ENCODE peak calls at places on chromosome 22, in four cellular contexts. B is naive thymus-derived CD4-positive, alpha-beta T cell; U is upper lobe of right lung; E is colonic mucosa. K is an unnamed sample.

GRCh38 chr22:20520093-20520511 is 12.7 kb downstream of the MED15 start:
- DNase-seq in B (no peak), U (no peak), E (no peak), K (no peak)

GRCh38 chr22:19986410-19987341 is 29.9 kb downstream of the ARVCF start:
- DNase-seq in U (peak; percentile 91), B (peak; percentile 47), E (peak; percentile 79), K (peak; percentile 87)

GRCh38 chr22:31637375-31637937 is 24.6 kb downstream of the PISD start:
- DNase-seq in E (no peak), U (no peak), B (no peak), K (no peak)

GRCh38 chr22:20465759-20466077 is 28.1 kb upstream of the SCARF2 start:
- DNase-seq in U (no peak), B (peak; percentile 53), E (no peak), K (no peak)

GRCh38 chr22:41498322-41498721 is 29.4 kb downstream of the ACO2 start:
- DNase-seq in U (no peak), E (no peak), B (no peak), K (no peak)

GRCh38 chr22:24141586-24141985 is 39.7 kb upstream of the SUSD2 start:
- DNase-seq in B (no peak), U (no peak), E (no peak), K (no peak)

GRCh38 chr22:32024791-32025190 is 18.3 kb upstream of the SLC5A1 start:
- DNase-seq in B (no peak), E (no peak), U (no peak), K (no peak)

GRCh38 chr22:19965771-19966709 is 24.4 kb upstream of the TXNRD2 start:
- DNase-seq in U (no peak), E (no peak), B (no peak), K (peak; percentile 56)

GRCh38 chr22:24001314-24001713 is 3.9 kb downstream of the GSTT4 start:
- DNase-seq in E (no peak), U (no peak), B (no peak), K (no peak)

GRCh38 chr22:35961480-35961902 is 67.1 kb downstream of the RBFOX2 start:
- DNase-seq in E (no peak), B (no peak), U (no peak), K (peak; percentile 52)

GRCh38 chr22:31870890-31871289 is 73.4 kb upstream of the YWHAH start:
- DNase-seq in B (no peak), E (no peak), U (no peak), K (no peak)

GRCh38 chr22:27237342-27237741 is 564.2 kb downstream of the MN1 start:
- DNase-seq in E (no peak), U (no peak), B (no peak), K (no peak)

GRCh38 chr22:45112136-45112879 is 51.4 kb upstream of the NUP50 start:
- DNase-seq in B (no peak), E (no peak), U (peak; percentile 32), K (no peak)

GRCh38 chr22:23079814-23080521 is 9.6 kb downstream of the GNAZ start:
- DNase-seq in E (no peak), B (no peak), U (no peak), K (no peak)

GRCh38 chr22:50309601-50309991 is 2.1 kb upstream of the PLXNB2 start:
- DNase-seq in U (no peak), B (no peak), E (no peak), K (no peak)

GRCh38 chr22:42974223-42974622 is 40.7 kb downstream of the PACSIN2 start:
- DNase-seq in U (no peak), B (no peak), E (peak; percentile 61), K (no peak)

GRCh38 chr22:49544286-49544685 is 283.4 kb downstream of the BRD1 start:
- DNase-seq in E (no peak), U (no peak), B (no peak), K (no peak)

GRCh38 chr22:49372111-49372529 is 455.6 kb downstream of the BRD1 start:
- DNase-seq in B (no peak), U (peak; percentile 48), E (peak; percentile 10), K (no peak)

GRCh38 chr22:46140989-46141928 is 9.1 kb upstream of the PPARA start:
- DNase-seq in U (no peak), B (no peak), E (no peak), K (no peak)

GRCh38 chr22:45504703-45505341 is 2.1 kb downstream of the FBLN1 start:
- DNase-seq in E (no peak), B (no peak), U (no peak), K (peak; percentile 69)

GRCh38 chr22:45090364-45090960 is 73.3 kb upstream of the NUP50 start:
- DNase-seq in B (no peak), E (peak; percentile 34), U (no peak), K (no peak)

GRCh38 chr22:48889887-48890692 is 937.6 kb downstream of the BRD1 start:
- DNase-seq in U (peak; percentile 53), B (no peak), E (peak; percentile 12), K (no peak)

GRCh38 chr22:35186492-35186891 is 70.8 kb upstream of the HMGXB4 start:
- DNase-seq in B (no peak), U (no peak), E (no peak), K (no peak)

GRCh38 chr22:45905924-45906865 is 70.8 kb downstream of the WNT7B start:
- DNase-seq in E (no peak), B (no peak), U (no peak), K (no peak)

GRCh38 chr22:45006873-45007246 is 2.9 kb downstream of the PHF21B start:
- DNase-seq in E (no peak), U (no peak), B (no peak), K (peak; percentile 20)

GRCh38 chr22:40374567-40374966 is 4.2 kb downstream of the SGSM3 start:
- DNase-seq in E (no peak), U (no peak), B (no peak), K (no peak)

GRCh38 chr22:19419464-19420178 is 11.9 kb downstream of the HIRA start:
- DNase-seq in U (no peak), E (no peak), B (peak; percentile 65), K (no peak)

GRCh38 chr22:30609260-30610185 is 2.5 kb downstream of the TCN2 start:
- DNase-seq in B (no peak), U (no peak), E (peak; percentile 81), K (no peak)

GRCh38 chr22:32646476-32646875 is 155.0 kb upstream of the TIMP3 start:
- DNase-seq in B (no peak), E (no peak), U (no peak), K (no peak)

GRCh38 chr22:45225732-45226560 is 14.7 kb downstream of the KIAA0930 start:
- DNase-seq in U (peak; percentile 83), E (no peak), B (no peak), K (no peak)

GRCh38 chr22:25282346-25282670 is 62.9 kb downstream of the CRYBB2 start:
- DNase-seq in B (no peak), U (no peak), E (no peak), K (no peak)

GRCh38 chr22:25281675-25282345 is 62.4 kb downstream of the CRYBB2 start:
- DNase-seq in U (no peak), B (no peak), E (no peak), K (no peak)

GRCh38 chr22:25282671-25283561 is 63.5 kb downstream of the CRYBB2 start:
- DNase-seq in E (no peak), B (no peak), U (no peak), K (no peak)
- H3K27me3 ChIP-seq in E (peaks cover 21% of the 10 kb centered on the region), B (no peaks in the 10 kb centered on the region), U (peaks cover 41% of the 10 kb centered on the region), K (peaks cover 29% of the 10 kb centered on the region)

GRCh38 chr22:47369020-47369419 is 606.6 kb downstream of the TBC1D22A start:
- DNase-seq in B (no peak), U (no peak), E (peak; percentile 7), K (no peak)
- H3K9me3 ChIP-seq in B (no peaks in the 10 kb centered on the region), U (no peaks in the 10 kb centered on the region), E (no peaks in the 10 kb centered on the region), K (no peaks in the 10 kb centered on the region)

DNA sequence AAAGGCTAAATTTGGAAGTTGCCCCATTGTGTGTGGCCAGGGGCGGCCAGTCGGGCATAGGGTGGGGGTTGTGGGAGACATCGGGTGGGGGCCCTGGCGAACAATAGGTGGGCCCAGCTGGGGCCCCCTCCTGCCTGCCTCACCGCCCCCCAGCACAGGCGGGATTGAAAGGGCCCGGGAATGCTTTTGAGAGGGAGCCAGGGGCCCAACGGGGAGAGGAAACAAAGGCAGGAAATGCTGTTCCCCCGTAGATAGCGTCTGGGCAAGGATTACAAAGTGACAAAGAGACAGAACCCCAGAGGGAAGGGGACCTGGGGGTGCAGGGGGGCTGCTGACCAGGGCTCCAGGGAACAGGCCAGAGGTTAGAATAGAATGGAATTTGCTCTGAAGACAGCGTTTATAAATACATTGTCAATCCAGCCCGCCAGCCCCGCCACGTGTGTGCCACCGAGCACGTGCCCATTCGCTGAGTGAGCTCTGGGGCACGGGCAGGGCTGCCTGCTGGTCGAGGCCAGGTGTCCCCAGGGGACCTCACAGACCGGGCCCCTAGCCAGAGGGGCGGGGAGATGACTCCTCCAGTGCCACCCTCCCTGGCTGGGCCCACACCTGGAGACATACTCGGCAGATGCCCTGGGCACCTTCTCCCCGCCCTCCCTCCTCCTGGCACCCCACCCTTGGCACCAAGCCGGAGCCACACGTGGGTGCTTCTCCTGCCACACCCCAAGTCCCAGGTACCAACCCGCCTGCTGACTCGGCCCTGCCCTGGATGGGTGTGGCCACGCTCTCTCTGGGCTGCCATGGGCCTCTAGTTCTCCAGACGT is 9.7 kb downstream of the PDGFB start:
- DNase-seq in U (peak; percentile 77), E (peak; percentile 76), B (no peak), K (no peak)
- H3K27me3 ChIP-seq in U (no peaks in the 10 kb centered on the region), E (peaks cover 28% of the 10 kb centered on the region), B (no peaks in the 10 kb centered on the region), K (no peaks in the 10 kb centered on the region)

DNA sequence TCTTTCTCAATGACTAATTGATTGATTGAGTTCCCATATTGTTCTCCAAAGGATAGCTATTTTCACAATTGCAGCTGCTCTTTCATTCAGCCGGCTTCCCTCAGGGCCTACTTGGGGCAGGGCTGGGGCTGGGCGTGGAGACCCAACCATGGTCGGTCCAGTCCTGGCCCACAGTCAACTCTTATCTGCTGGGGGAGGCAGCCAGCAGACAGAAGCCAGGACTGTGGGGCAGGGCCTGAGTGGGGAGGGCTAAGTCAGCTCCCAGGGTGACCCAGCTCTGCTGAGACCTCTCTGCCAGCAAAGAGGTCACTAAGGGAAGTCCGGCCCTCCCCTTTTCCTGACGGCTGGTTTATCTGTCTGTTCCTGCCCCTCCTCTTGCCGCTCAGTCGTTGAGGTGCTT is 735.2 kb downstream of the TBC1D22A start:
- DNase-seq in B (no peak), U (no peak), E (no peak), K (no peak)
- H3K9me3 ChIP-seq in B (peaks cover 28% of the 10 kb centered on the region), U (no peaks in the 10 kb centered on the region), E (no peaks in the 10 kb centered on the region), K (no peaks in the 10 kb centered on the region)

K was measured in HAP-1.